ENCODE peak calls at places on chromosomes 7 and 10, in eight cellular contexts. Y, P, J, S, U, Z, N and F are unnamed samples.

GRCh38 chr10:83606275-83606674 is 533.0 kb upstream of the GHITM start:
- DNase-seq in Y (no peak), N (peak), S (no peak), P (no peak), Z (no peak), J (no peak), U (no peak), F (peak)

GRCh38 chr10:52997007-52997406 is 224.4 kb upstream of the MBL2 start:
- DNase-seq in J (no peak), N (no peak), P (no peak), U (no peak), Z (no peak), S (no peak), Y (no peak), F (no peak)

GRCh38 chr7:7321681-7322080 is 139.3 kb downstream of the C1GALT1 start:
- DNase-seq in N (no peak), Y (no peak), P (no peak), S (no peak), U (no peak), Z (peak), J (no peak), F (no peak)

GRCh38 chr10:113463777-113464176 is 89.1 kb upstream of the HABP2 start:
- DNase-seq in N (no peak), U (no peak), Z (no peak), S (no peak), P (no peak), Y (no peak), J (no peak), F (no peak)

GRCh38 chr7:16836481-16836880 is 31.7 kb upstream of the AGR2 start:
- DNase-seq in U (no peak), P (no peak), Z (no peak), J (no peak), N (no peak), S (no peak), Y (no peak), F (no peak)

GRCh38 chr10:32120147-32120546 is 63.9 kb upstream of the KIF5B start:
- DNase-seq in P (no peak), S (no peak), N (no peak), Y (no peak), J (no peak), Z (no peak), U (no peak), F (no peak)

GRCh38 chr10:84715911-84716310 is 387.5 kb downstream of the CCSER2 start:
- DNase-seq in P (peak), U (no peak), S (no peak), Z (peak), J (no peak), Y (no peak), N (peak), F (no peak)

GRCh38 chr7:114083714-114084113 is 164.9 kb upstream of the PPP1R3A start:
- DNase-seq in Z (no peak), J (no peak), S (no peak), P (no peak), N (no peak), U (no peak), Y (no peak), F (no peak)

GRCh38 chr7:52475192-52475591 is 560.2 kb upstream of the POM121L12 start:
- DNase-seq in P (no peak), J (no peak), S (no peak), Y (no peak), Z (no peak), N (no peak), U (no peak), F (no peak)

GRCh38 chr10:92848037-92848440 is 281 bp upstream of the EXOC6 start:
- DNase-seq in N (no peak), J (no peak), P (no peak), S (no peak), U (no peak), Z (no peak), Y (peak), F (no peak)

GRCh38 chr7:139034855-139035587 is 821 bp downstream of the ZC3HAV1L start:
- DNase-seq in P (peak), Y (no peak), S (no peak), N (peak), J (peak), Z (peak), U (no peak), F (peak)

GRCh38 chr7:139036901-139037300 is 1.1 kb upstream of the ZC3HAV1L start:
- DNase-seq in P (no peak), J (no peak), Y (no peak), S (no peak), U (no peak), Z (no peak), N (no peak), F (no peak)

GRCh38 chr7:139034336-139034735 is 1.5 kb downstream of the ZC3HAV1L start:
- DNase-seq in N (no peak), Y (no peak), Z (no peak), J (no peak), S (no peak), P (no peak), U (no peak), F (no peak)

GRCh38 chr7:139033346-139034114 is 2.3 kb downstream of the ZC3HAV1L start:
- DNase-seq in Y (no peak), Z (no peak), J (no peak), N (no peak), S (no peak), U (no peak), P (no peak), F (no peak)

GRCh38 chr7:139035588-139036353 is at the start of gene ZC3HAV1L:
- DNase-seq in U (no peak), P (peak), Z (peak), J (peak), Y (peak), N (peak), S (peak), F (peak)
- H3K27ac ChIP-seq in U (peak), P (peak), Z (peak), J (peak), Y (no peak), N (no peak), S (peak), F (peak)

DNA sequence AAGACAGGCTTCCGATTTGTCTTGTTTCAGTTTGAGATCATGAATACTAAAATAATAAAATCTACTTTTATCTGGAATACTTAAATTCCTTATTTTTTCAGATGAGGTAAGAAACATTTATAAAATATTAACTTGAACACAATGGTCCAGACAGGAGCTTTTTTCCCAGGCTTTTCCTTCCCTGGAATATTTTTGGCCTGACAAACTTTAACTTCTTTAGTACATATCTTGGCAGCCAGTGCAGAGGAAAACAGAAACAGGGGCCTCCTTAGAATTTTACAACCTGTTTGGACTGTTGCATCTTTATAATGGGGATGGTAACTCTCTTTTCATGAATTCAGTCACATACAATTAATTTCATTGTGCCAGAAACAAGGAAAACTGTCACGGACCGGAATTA is 41.4 kb downstream of the NRP1 start:
- DNase-seq in N (no peak), J (no peak), Y (no peak), S (no peak), Z (no peak), U (no peak), P (no peak), F (no peak)
- H3K27ac ChIP-seq in N (no peak), J (no peak), Y (no peak), S (no peak), Z (no peak), U (no peak), P (no peak), F (peak)

DNA sequence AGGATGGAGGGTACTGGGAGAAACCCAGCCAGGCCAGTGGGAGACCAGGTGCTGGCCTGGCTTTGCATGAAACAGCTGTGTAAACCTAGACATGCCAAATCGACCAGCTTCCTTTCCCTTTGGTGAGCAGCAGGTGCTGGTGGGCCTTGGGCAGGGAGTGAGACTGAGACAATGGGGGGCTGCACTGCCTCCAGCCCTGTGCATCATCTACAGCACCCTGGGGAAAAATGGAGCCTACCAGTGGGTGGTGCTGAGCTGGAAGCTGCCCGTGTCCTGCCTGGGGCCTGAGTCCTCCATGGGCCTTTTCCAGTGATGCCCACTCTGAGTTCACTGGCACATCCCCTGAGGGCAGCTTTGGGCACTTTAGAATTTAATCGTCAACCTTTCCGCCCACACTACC is 19.2 kb upstream of the DDC start:
- DNase-seq in J (no peak), P (no peak), S (no peak), U (no peak), N (no peak), Y (no peak), Z (no peak), F (no peak)
- H3K27ac ChIP-seq in J (no peak), P (no peak), S (no peak), U (no peak), N (no peak), Y (no peak), Z (no peak), F (no peak)

GRCh38 chr10:1290071-1290471 is 233.9 kb downstream of the WDR37 start:
- DNase-seq in S (no peak), N (no peak), U (no peak), J (no peak), P (no peak), Y (no peak), Z (no peak), F (no peak)
- H3K27ac ChIP-seq in S (no peak), N (no peak), U (no peak), J (no peak), P (no peak), Y (no peak), Z (no peak), F (no peak)